ENCODE peak calls at places on chromosome 14, in ten cellular contexts. J is body of pancreas; X is fibroblast of lung; C is upper lobe of left lung; N is PC-9; I is Panc1; V is IMR-90; Q is osteoblast; O is CD8-positive, alpha-beta memory T cell; R is esophagus muscularis mucosa. H is an unnamed sample.

GRCh38 chr14:100406505-100407131 is 83.5 kb downstream of the SLC25A47 start:
- DNase-seq in C (no peak), V (peak; percentile 32), R (no peak), J (peak; percentile 75), I (no peak), Q (no peak), O (no peak), X (peak; percentile 45), N (no peak), H (no peak)

GRCh38 chr14:92690171-92691011 is 58.0 kb downstream of the LGMN start:
- DNase-seq in N (peak; percentile 39), X (peak; percentile 61), I (no peak), J (peak; percentile 76), O (no peak), R (no peak), Q (peak; percentile 93), V (peak; percentile 59), C (no peak), H (no peak)

GRCh38 chr14:56129941-56130340 is 11.7 kb downstream of the PELI2 start:
- DNase-seq in V (no peak), J (peak; percentile 48), I (no peak), R (no peak), N (no peak), O (no peak), X (no peak), C (no peak), Q (no peak), H (no peak)

GRCh38 chr14:31955941-31956579 is 121.0 kb upstream of the ARHGAP5 start:
- DNase-seq in J (no peak), C (no peak), N (no peak), O (no peak), X (no peak), Q (no peak), V (peak; percentile 26), R (no peak), I (no peak), H (no peak)

GRCh38 chr14:99568567-99569560 is 35.1 kb downstream of the CCDC85C start:
- DNase-seq in X (peak; percentile 57), R (no peak), J (peak; percentile 31), V (peak; percentile 63), C (no peak), O (no peak), N (no peak), Q (peak; percentile 75), I (no peak), H (no peak)

GRCh38 chr14:32345311-32345771 is 16.2 kb downstream of the AKAP6 start:
- DNase-seq in R (no peak), I (no peak), C (no peak), N (no peak), J (no peak), X (peak; percentile 53), V (peak; percentile 25), Q (no peak), O (no peak), H (no peak)

GRCh38 chr14:26761532-26761931 is 163.7 kb upstream of the NOVA1 start:
- DNase-seq in V (no peak), X (no peak), J (peak; percentile 43), N (no peak), R (no peak), C (peak; percentile 13), O (no peak), Q (no peak), I (no peak), H (no peak)

GRCh38 chr14:67413806-67414769 is 2.1 kb upstream of the PLEK2 start:
- DNase-seq in J (no peak), R (no peak), X (peak; percentile 85), O (no peak), V (peak; percentile 88), N (peak; percentile 85), I (no peak), Q (peak; percentile 96), C (no peak), H (no peak)

GRCh38 chr14:43407721-43408120 is 1099.4 kb downstream of the FSCB start:
- DNase-seq in C (no peak), J (no peak), I (no peak), N (no peak), O (no peak), X (no peak), Q (no peak), R (no peak), V (no peak), H (no peak)

GRCh38 chr14:68664225-68664681 is 128.6 kb downstream of the ZFP36L1 start:
- DNase-seq in X (peak; percentile 45), J (no peak), O (no peak), V (peak; percentile 12), C (no peak), R (no peak), N (no peak), Q (no peak), I (no peak), H (no peak)

GRCh38 chr14:36944307-36945010 is 227.9 kb downstream of the SLC25A21 start:
- DNase-seq in C (no peak), V (peak; percentile 79), N (no peak), R (no peak), O (no peak), J (no peak), Q (no peak), X (peak; percentile 51), I (no peak), H (no peak)

GRCh38 chr14:56044196-56044595 is 74.0 kb upstream of the PELI2 start:
- DNase-seq in V (no peak), J (no peak), C (no peak), O (no peak), I (no peak), N (no peak), R (no peak), Q (no peak), X (peak; percentile 21), H (no peak)

GRCh38 chr14:53401646-53402045 is 248.5 kb upstream of the DDHD1 start:
- DNase-seq in C (no peak), J (no peak), X (no peak), Q (no peak), I (no peak), V (no peak), O (no peak), R (no peak), N (no peak), H (no peak)

GRCh38 chr14:61950340-61950739 is 188.1 kb downstream of the SNAPC1 start:
- DNase-seq in C (no peak), R (no peak), I (no peak), V (no peak), N (no peak), J (peak; percentile 18), O (no peak), Q (no peak), X (no peak), H (no peak)

GRCh38 chr14:63454436-63454835 is 88.7 kb downstream of the PPP2R5E start:
- DNase-seq in I (no peak), R (no peak), Q (no peak), V (no peak), N (no peak), X (no peak), J (no peak), O (no peak), C (no peak), H (no peak)
- H3K27ac ChIP-seq in I (no peak overlapping the region), R (no peak overlapping the region), Q (no peak overlapping the region), V (no peak overlapping the region), N (no peak overlapping the region), X (no peak overlapping the region), J (no peak overlapping the region), O (no peak overlapping the region), C (no peak overlapping the region), H (no peak overlapping the region)

GRCh38 chr14:20376071-20376588 is 32.7 kb downstream of the PARP2 start:
- DNase-seq in R (no peak), J (no peak), Q (no peak), C (peak; percentile 61), V (no peak), I (no peak), X (no peak), N (no peak), O (no peak), H (no peak)
- H3K36me3 ChIP-seq in R (peaks cover 100% of the 10 kb centered on the region), J (peaks cover 63% of the 10 kb centered on the region), Q (peaks cover 86% of the 10 kb centered on the region), C (peaks cover 100% of the 10 kb centered on the region), V (peaks cover 77% of the 10 kb centered on the region), I (no peaks in the 10 kb centered on the region), X (peaks cover 31% of the 10 kb centered on the region), N (no peaks in the 10 kb centered on the region), O (peaks cover 72% of the 10 kb centered on the region), H (peaks cover 95% of the 10 kb centered on the region)

GRCh38 chr14:24323341-24323740 is 11.5 kb downstream of the ADCY4 start:
- DNase-seq in J (no peak), I (no peak), Q (peak; percentile 91), O (no peak), C (no peak), X (no peak), R (no peak), N (no peak), V (no peak), H (no peak)

GRCh38 chr14:24325963-24326362 is 8.9 kb downstream of the ADCY4 start:
- DNase-seq in C (no peak), R (no peak), N (no peak), Q (peak; percentile 71), O (no peak), I (no peak), J (no peak), X (no peak), V (no peak), H (no peak)

GRCh38 chr14:24322672-24323071 is 11.4 kb downstream of the LTB4R start:
- DNase-seq in C (peak; percentile 34), X (no peak), I (no peak), V (no peak), J (no peak), O (no peak), Q (peak; percentile 50), N (no peak), R (no peak), H (no peak)

GRCh38 chr14:24325131-24325530 is 9.7 kb downstream of the ADCY4 start:
- DNase-seq in N (no peak), V (no peak), J (no peak), C (no peak), I (no peak), X (no peak), Q (no peak), R (no peak), O (no peak), H (no peak)

GRCh38 chr14:24324024-24324423 is 10.8 kb downstream of the ADCY4 start:
- DNase-seq in I (no peak), O (no peak), R (no peak), N (no peak), V (no peak), X (no peak), C (no peak), Q (peak; percentile 65), J (no peak), H (no peak)
- H3K27me3 ChIP-seq in I (no peaks in the 10 kb centered on the region), O (no peaks in the 10 kb centered on the region), R (no peaks in the 10 kb centered on the region), N (no peaks in the 10 kb centered on the region), V (peaks cover 51% of the 10 kb centered on the region), X (peaks cover 21% of the 10 kb centered on the region), C (no peaks in the 10 kb centered on the region), Q (no peaks in the 10 kb centered on the region), J (no peaks in the 10 kb centered on the region), H (no peaks in the 10 kb centered on the region)

DNA sequence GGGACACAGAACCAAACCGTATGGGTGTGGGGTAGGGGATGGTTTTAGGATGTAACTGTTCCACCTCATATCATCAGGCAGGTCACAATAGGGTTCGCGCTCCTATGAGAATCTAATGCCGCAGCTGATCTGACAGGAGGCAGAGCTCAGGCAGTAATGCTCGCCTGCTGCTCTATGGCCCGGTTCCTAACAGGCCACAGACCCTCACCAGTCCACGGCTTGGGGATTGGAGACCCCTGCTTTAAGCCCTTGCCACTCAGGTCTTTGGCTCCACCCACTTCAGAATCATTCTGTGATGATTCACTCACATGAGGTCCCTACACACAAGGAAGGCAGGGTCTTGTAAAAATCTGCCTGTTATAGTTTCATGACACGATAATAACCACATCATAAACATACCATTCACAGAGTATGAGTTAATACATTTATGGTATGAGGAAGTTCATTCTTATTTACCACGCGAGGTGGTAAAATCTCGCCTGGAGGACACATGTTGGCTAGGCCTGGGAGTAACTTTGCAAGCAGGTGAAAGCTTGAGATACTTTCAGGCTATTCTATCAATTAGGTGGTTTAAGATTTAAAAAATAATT is 29.0 kb upstream of the MAX start:
- DNase-seq in O (no peak), J (no peak), C (no peak), Q (peak; percentile 81), I (no peak), N (peak; percentile 15), X (peak; percentile 73), R (no peak), V (peak; percentile 84), H (no peak)
- H3K27ac ChIP-seq in O (no peak overlapping the region), J (no peak overlapping the region), C (no peak overlapping the region), Q (no peak overlapping the region), I (no peak overlapping the region), N (peak overlapping the region; percentile 55), X (no peak overlapping the region), R (no peak overlapping the region), V (no peak overlapping the region), H (no peak overlapping the region)